ENCODE peak calls at places on chromosomes 7 and 10, in five cellular contexts. G is mesenchymal stem cell, U is neuronal stem cell, D is H9, O is H1. H is an unnamed sample. For H3K4me1, the result is how much of the 10 kb centered on the place peaks cover.

GRCh38 chr7:18768256-18768655 is 272.7 kb downstream of the HDAC9 start:
- DNase-seq in G (no peak), U (no peak), D (no peak), O (no peak), H (no peak)

GRCh38 chr10:131786756-131787605 is 113.8 kb upstream of the PPP2R2D start:
- DNase-seq in G (no peak), U (peak), D (peak), O (no peak), H (peak)

GRCh38 chr10:132096223-132096622 is 30.5 kb downstream of the JAKMIP3 start:
- DNase-seq in G (peak), U (no peak), D (no peak), O (no peak), H (no peak)

GRCh38 chr10:34180749-34181148 is 634.3 kb downstream of the PARD3 start:
- DNase-seq in G (no peak), U (no peak), D (peak), O (no peak), H (no peak)

GRCh38 chr10:18178862-18179483 is 38.7 kb downstream of the CACNB2 start:
- DNase-seq in G (no peak), U (no peak), D (no peak), O (no peak), H (no peak)

GRCh38 chr7:140035400-140036223 is 27.1 kb downstream of the PARP12 start:
- DNase-seq in G (peak), U (no peak), D (no peak), O (no peak), H (no peak)

GRCh38 chr10:112429654-112430230 is 17.0 kb downstream of the ZDHHC6 start:
- DNase-seq in G (no peak), U (no peak), D (no peak), O (no peak), H (no peak)

GRCh38 chr7:17971392-17971791 is 31.1 kb upstream of the SNX13 start:
- DNase-seq in G (peak), U (no peak), D (no peak), O (no peak), H (no peak)

GRCh38 chr10:29668628-29669027 is 33.9 kb upstream of the SVIL start:
- DNase-seq in G (no peak), U (no peak), D (no peak), O (no peak), H (peak)

GRCh38 chr7:101767544-101767943 is 49.9 kb upstream of the CUX1 start:
- DNase-seq in G (no peak), U (no peak), D (no peak), O (no peak), H (no peak)

GRCh38 chr10:131703941-131704340 is 196.9 kb upstream of the PPP2R2D start:
- DNase-seq in G (no peak), U (no peak), D (no peak), O (no peak), H (no peak)

GRCh38 chr10:104371753-104372152 is 18.1 kb downstream of the CFAP58 start:
- DNase-seq in G (no peak), U (no peak), D (no peak), O (no peak), H (no peak)

GRCh38 chr10:49594594-49594993 is 15.5 kb upstream of the SLC18A3 start:
- DNase-seq in G (peak), U (no peak), D (peak), O (peak), H (peak)

GRCh38 chr10:25206693-25207414 is 32.1 kb downstream of the GPR158 start:
- DNase-seq in G (no peak), U (no peak), D (no peak), O (no peak), H (no peak)

GRCh38 chr10:86434651-86435050 is 68.1 kb upstream of the GRID1 start:
- DNase-seq in G (no peak), U (no peak), D (no peak), O (no peak), H (no peak)

GRCh38 chr10:124279882-124280281 is 138.8 kb downstream of the OAT start:
- DNase-seq in G (no peak), U (no peak), D (no peak), O (no peak), H (no peak)

GRCh38 chr10:132382231-132382922 is 14.6 kb upstream of the PWWP2B start:
- DNase-seq in G (no peak), U (no peak), D (no peak), O (no peak), H (peak)

GRCh38 chr10:35574924-35575352 is 30.2 kb upstream of the GJD4 start:
- DNase-seq in G (peak), U (no peak), D (peak), O (peak), H (no peak)

GRCh38 chr10:98030991-98031431 is 590 bp upstream of the CRTAC1 start:
- DNase-seq in G (peak), U (peak), D (peak), O (peak), H (no peak)

GRCh38 chr7:74329225-74329624 is 40.0 kb downstream of the CLIP2 start:
- DNase-seq in G (no peak), U (no peak), D (no peak), O (no peak), H (no peak)

GRCh38 chr7:74338366-74339108 is 49.3 kb downstream of the CLIP2 start:
- DNase-seq in G (no peak), U (no peak), D (no peak), O (no peak), H (no peak)

GRCh38 chr7:74332373-74333176 is 43.4 kb downstream of the CLIP2 start:
- DNase-seq in G (no peak), U (no peak), D (no peak), O (no peak), H (no peak)

GRCh38 chr7:74337926-74338325 is 48.7 kb downstream of the CLIP2 start:
- DNase-seq in G (no peak), U (no peak), D (no peak), O (no peak), H (no peak)

DNA sequence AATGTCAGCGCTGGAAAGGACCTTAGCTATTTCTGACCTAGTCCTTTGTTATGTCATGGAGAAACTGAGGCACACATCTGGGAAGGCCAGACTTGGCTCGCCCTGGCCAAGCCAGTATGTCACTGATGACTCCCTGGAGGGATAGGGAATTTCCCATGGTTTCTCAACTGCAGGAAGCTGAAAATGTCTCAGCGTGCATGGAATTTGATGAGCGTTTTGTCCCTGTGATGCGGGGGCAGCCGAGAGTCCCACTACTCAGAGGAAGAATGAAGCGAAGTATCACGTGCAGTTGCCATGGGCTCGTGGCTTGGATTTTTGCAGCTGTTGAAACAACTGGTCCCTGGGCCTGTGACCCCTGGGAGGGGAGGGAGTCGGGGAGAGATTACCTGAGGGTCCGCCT is 44.8 kb downstream of the CLIP2 start:
- DNase-seq in G (peak), U (no peak), D (no peak), O (no peak), H (peak)
- H2BK12ac ChIP-seq in G (peak), U (no peak), D (no peak), O (no peak), H (no peak)

GRCh38 chr10:60954045-60954444 is 10.1 kb upstream of the RHOBTB1 start:
- DNase-seq in G (no peak), U (no peak), D (no peak), O (no peak), H (no peak)
- H3K4me1 ChIP-seq in G (under half), U (under half), D (under half), O (under half), H (under half)

GRCh38 chr7:39949980-39950472 is at the start of gene CDK13:
- DNase-seq in G (peak), U (peak), D (peak), O (no peak), H (peak)
- H2BK120ac ChIP-seq in G (peak), U (peak), D (peak), O (no peak), H (peak)

GRCh38 chr7:16354573-16354972 is 66.8 kb downstream of the CRPPA start:
- DNase-seq in G (no peak), U (no peak), D (no peak), O (no peak), H (no peak)
- H2BK12ac ChIP-seq in G (no peak), U (no peak), D (no peak), O (no peak), H (no peak)

DNA sequence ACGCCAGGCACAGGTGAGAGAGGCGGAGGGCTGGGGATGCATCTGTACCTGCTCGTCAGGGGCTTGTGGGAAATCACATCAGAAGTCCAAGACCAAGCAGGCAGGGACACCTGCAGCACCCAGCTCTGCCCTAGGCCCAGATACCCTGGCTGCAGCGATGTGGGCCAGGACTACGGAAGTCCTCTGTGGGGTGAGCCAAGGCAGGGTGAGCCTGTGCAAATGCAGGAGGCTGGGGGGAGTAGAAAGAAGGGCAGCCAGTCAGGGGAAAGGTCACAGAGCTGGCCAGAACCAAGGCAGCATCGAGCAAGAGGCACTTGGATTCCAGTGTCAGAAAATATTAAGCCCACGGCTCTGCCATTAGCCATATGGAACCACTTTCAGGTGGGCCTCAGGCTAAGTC is 85.2 kb downstream of the TNS3 start:
- DNase-seq in G (no peak), U (no peak), D (no peak), O (no peak), H (no peak)
- H3K4me1 ChIP-seq in G (under half), U (under half), D (under half), O (under half), H (under half)

H was measured in trophoblast cell.